ENCODE peak calls at places on chromosomes 11 and 22, in four cellular contexts. N, A, H and W are unnamed samples.

GRCh38 chr22:41782316-41782715 is 18.2 kb upstream of the CCDC134 start:
- DNase-seq in N (no peak), A (no peak), H (no peak), W (no peak)

GRCh38 chr22:42286205-42286604 is 15.8 kb upstream of the TCF20 start:
- DNase-seq in N (no peak), A (no peak), H (no peak), W (no peak)

GRCh38 chr22:44407404-44408226 is 90.4 kb downstream of the RTL6 start:
- DNase-seq in N (no peak), A (no peak), H (no peak), W (no peak)

GRCh38 chr11:100328626-100329340 is 358.3 kb upstream of the ARHGAP42 start:
- DNase-seq in N (peak; percentile 11), A (peak; percentile 66), H (no peak), W (no peak)

GRCh38 chr11:62142043-62142375 is 18.2 kb downstream of the INCENP start:
- DNase-seq in N (no peak), A (no peak), H (no peak), W (no peak)

GRCh38 chr22:22816171-22816514 is 71.5 kb upstream of the IGLL5 start:
- DNase-seq in N (no peak), A (no peak), H (no peak), W (no peak)

GRCh38 chr11:16191212-16191851 is 165.0 kb downstream of the SOX6 start:
- DNase-seq in N (no peak), A (no peak), H (no peak), W (no peak)

GRCh38 chr11:17898782-17899181 is 114.1 kb downstream of the SERGEF start:
- DNase-seq in N (no peak), A (no peak), H (no peak), W (no peak)

GRCh38 chr11:35567737-35568465 is 42.5 kb upstream of the PAMR1 start:
- DNase-seq in N (no peak), A (peak; percentile 56), H (no peak), W (no peak)

GRCh38 chr11:43358670-43359431 is at the start of gene TTC17:
- DNase-seq in N (peak; percentile 97), A (peak; percentile 93), H (peak; percentile 86), W (peak; percentile 98)

GRCh38 chr11:113534625-113535024 is 59.4 kb upstream of the DRD2 start:
- DNase-seq in N (no peak), A (no peak), H (no peak), W (no peak)

GRCh38 chr22:32932176-32932575 is 126.0 kb downstream of the SYN3 start:
- DNase-seq in N (no peak), A (peak; percentile 46), H (no peak), W (no peak)

GRCh38 chr11:65571940-65572339 is 398 bp upstream of the FAM89B start:
- DNase-seq in N (peak; percentile 86), A (peak; percentile 73), H (no peak), W (peak; percentile 47)

GRCh38 chr11:35464308-35464707 is 45.0 kb upstream of the SLC1A2 start:
- DNase-seq in N (peak; percentile 16), A (no peak), H (no peak), W (peak; percentile 11)

GRCh38 chr11:4044971-4045646 is 49.5 kb upstream of the RRM1 start:
- DNase-seq in N (no peak), A (no peak), H (no peak), W (no peak)

GRCh38 chr11:101362643-101363042 is 221.2 kb downstream of the TRPC6 start:
- DNase-seq in N (no peak), A (no peak), H (no peak), W (no peak)

GRCh38 chr11:70468256-70469230 is 70.2 kb downstream of the CTTN start:
- DNase-seq in N (no peak), A (no peak), H (no peak), W (no peak)

GRCh38 chr11:45560153-45560934 is 105.1 kb downstream of the CHST1 start:
- DNase-seq in N (no peak), A (no peak), H (no peak), W (no peak)
- H3K9ac ChIP-seq in N (no peak overlapping the region), A (no peak overlapping the region), H (peak overlapping the region; percentile 9), W (no peak overlapping the region)

DNA sequence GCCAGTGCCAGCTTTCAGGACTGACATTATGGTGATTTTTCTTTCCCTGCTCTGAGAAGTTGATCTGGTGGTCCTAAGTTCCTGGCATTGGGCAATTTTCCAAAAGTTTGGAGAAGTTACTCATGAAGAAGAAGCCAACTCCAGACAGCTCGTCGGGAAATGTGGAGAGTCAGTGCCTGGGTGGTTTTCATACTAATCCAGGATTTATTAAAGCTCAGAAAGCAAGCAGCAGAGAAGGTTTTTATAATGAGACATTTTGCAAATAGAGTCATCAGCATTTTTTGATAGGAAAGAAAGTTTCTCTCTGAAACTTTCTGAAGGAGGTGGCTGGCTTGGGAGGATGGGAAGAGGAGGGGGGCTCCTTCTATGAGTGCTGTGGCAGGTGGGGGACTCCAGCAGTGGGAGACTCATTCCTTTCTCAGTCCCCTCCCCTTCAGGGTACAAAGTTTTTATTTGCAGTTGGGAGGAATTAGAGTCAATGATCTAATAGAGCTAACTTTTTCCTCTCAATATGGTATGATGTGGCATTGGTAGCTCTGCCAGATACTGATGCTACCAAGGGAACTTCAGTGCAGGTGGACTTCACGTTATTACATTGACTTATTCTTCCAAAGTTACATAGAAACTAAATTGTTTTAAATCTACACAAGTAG is 55.4 kb downstream of the LIF start:
- DNase-seq in N (no peak), A (no peak), H (no peak), W (peak; percentile 34)
- H3K4me1 ChIP-seq in N (no peaks in the 10 kb centered on the region), A (peaks cover 5% of the 10 kb centered on the region), H (peaks cover 8% of the 10 kb centered on the region), W (peaks cover 11% of the 10 kb centered on the region)

DNA sequence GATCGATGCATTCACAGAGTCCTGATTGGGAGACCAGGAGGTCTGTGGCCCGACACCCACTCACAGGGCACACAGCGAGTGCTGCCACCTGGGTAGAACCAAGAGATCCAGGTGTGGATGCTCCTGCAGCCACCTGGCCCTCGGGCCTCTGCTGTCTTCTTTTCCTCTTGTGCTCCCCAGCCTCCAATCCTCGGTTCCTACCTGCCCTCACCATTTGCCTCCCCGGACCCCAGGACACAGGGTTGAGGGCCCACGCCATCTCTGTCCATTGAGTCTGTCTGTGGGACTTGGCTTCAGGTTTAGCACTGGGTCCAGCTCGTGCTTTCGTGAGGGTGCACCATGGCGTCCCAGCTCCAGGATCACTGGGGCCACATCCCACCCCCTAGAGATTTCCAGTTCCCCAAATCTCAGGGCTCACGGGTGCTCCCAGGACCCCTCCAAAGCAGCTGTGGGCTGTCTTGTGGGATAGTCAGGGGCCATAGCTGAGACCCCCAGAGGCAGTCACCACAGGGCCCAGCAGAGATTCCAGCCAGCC is 591.1 kb downstream of the BRD1 start:
- DNase-seq in N (no peak), A (no peak), H (no peak), W (no peak)
- H3K9me3 ChIP-seq in N (no peaks in the 10 kb centered on the region), A (no peaks in the 10 kb centered on the region), H (no peaks in the 10 kb centered on the region), W (no peaks in the 10 kb centered on the region)

GRCh38 chr11:63877658-63878241 is 38.8 kb downstream of the MARK2 start:
- DNase-seq in N (no peak), A (no peak), H (no peak), W (no peak)

GRCh38 chr11:63880031-63880841 is 36.7 kb downstream of the RCOR2 start:
- DNase-seq in N (peak; percentile 28), A (peak; percentile 34), H (no peak), W (peak; percentile 59)

GRCh38 chr11:63876616-63877015 is 37.7 kb downstream of the MARK2 start:
- DNase-seq in N (no peak), A (no peak), H (no peak), W (no peak)

GRCh38 chr11:63882555-63883242 is 34.3 kb downstream of the RCOR2 start:
- DNase-seq in N (peak; percentile 52), A (no peak), H (no peak), W (no peak)

GRCh38 chr11:63879598-63879997 is 37.4 kb downstream of the RCOR2 start:
- DNase-seq in N (no peak), A (no peak), H (no peak), W (no peak)
- H3K9ac ChIP-seq in N (peak overlapping the region; percentile 29), A (peak overlapping the region; percentile 68), H (no peak overlapping the region), W (peak overlapping the region; percentile 62)

GRCh38 chr11:1618231-1618630 is 3.7 kb downstream of the KRTAP5-4 start:
- DNase-seq in N (no peak), A (no peak), H (no peak), W (peak; percentile 44)
- H3K4me1 ChIP-seq in N (no peaks in the 10 kb centered on the region), A (no peaks in the 10 kb centered on the region), H (no peaks in the 10 kb centered on the region), W (no peaks in the 10 kb centered on the region)

DNA sequence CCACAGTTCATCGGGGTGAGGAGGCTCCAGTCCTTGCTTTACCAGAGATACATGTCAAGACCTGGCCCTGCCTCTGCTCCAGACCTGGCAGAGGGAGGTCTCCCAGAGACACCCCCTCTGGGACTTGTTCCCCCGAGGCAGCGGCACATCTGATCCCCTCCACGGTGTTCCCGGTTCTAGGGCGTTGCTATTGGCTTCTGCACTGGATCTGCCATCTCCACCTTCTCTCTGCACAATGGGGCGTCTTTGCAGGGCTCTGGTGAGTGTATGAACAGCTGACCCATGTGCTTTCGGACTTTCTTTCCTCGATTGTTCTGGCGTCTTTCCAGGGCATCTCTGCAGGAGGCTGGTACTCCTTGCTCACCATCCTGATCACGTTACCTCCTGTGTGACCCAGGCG is 930.4 kb downstream of the TBC1D22A start:
- DNase-seq in N (no peak), A (no peak), H (no peak), W (no peak)
- H3K9me3 ChIP-seq in N (no peaks in the 10 kb centered on the region), A (peaks cover 2% of the 10 kb centered on the region), H (no peaks in the 10 kb centered on the region), W (peaks cover 3% of the 10 kb centered on the region)